ENCODE peak calls at places on chromosomes 7 and 10, in seven cellular contexts. C is myocyte, W is AG04450, E is tibial nerve, M is amygdala, Y is Panc1, I is AML-193. X is an unnamed sample.

GRCh38 chr10:103545771-103546281 is 52.3 kb downstream of the NEURL1 start:
- DNase-seq in M (no peak), Y (no peak), E (no peak), I (no peak), C (peak), W (no peak), X (no peak)

GRCh38 chr7:110977127-110977776 is 113.7 kb upstream of the LRRN3 start:
- DNase-seq in C (peak), W (no peak), Y (no peak), I (no peak), M (no peak), E (no peak), X (no peak)

GRCh38 chr7:66076459-66077329 is 1.1 kb downstream of the ASL start:
- DNase-seq in M (no peak), I (peak), E (no peak), W (no peak), Y (no peak), C (no peak), X (no peak)

GRCh38 chr7:112770051-112770450 is 20.1 kb downstream of the TMEM168 start:
- DNase-seq in I (no peak), C (no peak), W (no peak), E (no peak), Y (no peak), M (no peak), X (no peak)

GRCh38 chr7:32093415-32094408 is 23.5 kb upstream of the PDE1C start:
- DNase-seq in Y (no peak), M (no peak), C (peak), E (no peak), W (peak), I (no peak), X (no peak)

GRCh38 chr10:86651021-86651471 is 3.3 kb upstream of the OPN4 start:
- DNase-seq in Y (no peak), E (no peak), M (no peak), I (no peak), C (no peak), W (no peak), X (no peak)

GRCh38 chr10:43694526-43694925 is 45.8 kb upstream of the ZNF32 start:
- DNase-seq in E (no peak), M (no peak), C (no peak), W (no peak), Y (no peak), I (no peak), X (no peak)

GRCh38 chr10:116744849-116745248 is 2.5 kb upstream of the HSPA12A start:
- DNase-seq in I (no peak), W (no peak), C (no peak), M (no peak), E (no peak), Y (no peak), X (no peak)

GRCh38 chr10:58712136-58712535 is 199.5 kb downstream of the BICC1 start:
- DNase-seq in I (no peak), C (no peak), Y (no peak), E (no peak), W (no peak), M (no peak), X (no peak)

GRCh38 chr10:110651044-110651958 is 7.2 kb downstream of the RBM20 start:
- DNase-seq in M (no peak), W (peak), C (peak), Y (no peak), I (no peak), E (no peak), X (no peak)

GRCh38 chr10:4561301-4561700 is 264.7 kb upstream of the AKR1E2 start:
- DNase-seq in I (no peak), M (no peak), Y (no peak), W (no peak), E (no peak), C (peak), X (no peak)

X was measured in NCI-H2081 treated with DMSO at 0.1 percent for 48 hours.